ENCODE peak calls at places on chromosomes 2 and 18, in eight cellular contexts. One of them, this sample, is unnamed.

GRCh38 chr18:68796936-68797690 is 767 bp upstream of the CCDC102B start:
- DNase-seq in SK-N-MC: no peak
- DNase-seq in HepG2: no peak
- DNase-seq in HCT116: no peak
- DNase-seq in neural progenitor cell: no peak
- DNase-seq in colonic mucosa: no peak
- DNase-seq in neuronal stem cell: no peak
- DNase-seq in SK-N-SH: no peak
- DNase-seq in this sample: no peak

GRCh38 chr18:12703714-12704113 is 872 bp downstream of the PSMG2 start:
- DNase-seq in SK-N-SH: peak; percentile 34
- DNase-seq in HCT116: no peak
- DNase-seq in neural progenitor cell: peak; percentile 12
- DNase-seq in SK-N-MC: no peak
- DNase-seq in HepG2: no peak
- DNase-seq in colonic mucosa: no peak
- DNase-seq in neuronal stem cell: no peak
- DNase-seq in this sample: no peak

GRCh38 chr2:80111185-80111584 is 193.4 kb downstream of the LRRTM1 start:
- DNase-seq in neural progenitor cell: no peak
- DNase-seq in SK-N-MC: no peak
- DNase-seq in neuronal stem cell: no peak
- DNase-seq in HepG2: no peak
- DNase-seq in HCT116: no peak
- DNase-seq in colonic mucosa: no peak
- DNase-seq in SK-N-SH: no peak
- DNase-seq in this sample: no peak

GRCh38 chr2:229087843-229088520 is 183.1 kb downstream of the PID1 start:
- DNase-seq in SK-N-MC: no peak
- DNase-seq in HCT116: no peak
- DNase-seq in neural progenitor cell: no peak
- DNase-seq in neuronal stem cell: no peak
- DNase-seq in HepG2: no peak
- DNase-seq in SK-N-SH: no peak
- DNase-seq in colonic mucosa: no peak
- DNase-seq in this sample: no peak

GRCh38 chr18:75211721-75212625 is 1.4 kb downstream of the TSHZ1 start:
- DNase-seq in SK-N-SH: peak; percentile 72
- DNase-seq in SK-N-MC: no peak
- DNase-seq in colonic mucosa: peak; percentile 64
- DNase-seq in HCT116: no peak
- DNase-seq in neuronal stem cell: peak; percentile 23
- DNase-seq in HepG2: peak; percentile 9
- DNase-seq in neural progenitor cell: peak; percentile 48
- DNase-seq in this sample: peak; percentile 83

GRCh38 chr2:30867385-30867784 is 60.1 kb upstream of the CAPN13 start:
- DNase-seq in SK-N-SH: no peak
- DNase-seq in neuronal stem cell: no peak
- DNase-seq in SK-N-MC: no peak
- DNase-seq in HepG2: no peak
- DNase-seq in colonic mucosa: no peak
- DNase-seq in HCT116: no peak
- DNase-seq in neural progenitor cell: no peak
- DNase-seq in this sample: no peak

GRCh38 chr2:62774555-62775366 is 69.2 kb downstream of the EHBP1 start:
- DNase-seq in SK-N-SH: peak; percentile 19
- DNase-seq in HCT116: peak; percentile 49
- DNase-seq in neuronal stem cell: peak; percentile 21
- DNase-seq in HepG2: peak; percentile 78
- DNase-seq in neural progenitor cell: peak; percentile 21
- DNase-seq in SK-N-MC: peak; percentile 37
- DNase-seq in colonic mucosa: peak; percentile 22
- DNase-seq in this sample: no peak

GRCh38 chr18:42929181-42929580 is 186.3 kb downstream of the RIT2 start:
- DNase-seq in neuronal stem cell: no peak
- DNase-seq in SK-N-SH: no peak
- DNase-seq in colonic mucosa: no peak
- DNase-seq in HepG2: no peak
- DNase-seq in neural progenitor cell: no peak
- DNase-seq in HCT116: no peak
- DNase-seq in SK-N-MC: no peak
- DNase-seq in this sample: no peak

GRCh38 chr18:31835528-31836138 is 75.0 kb upstream of the SLC25A52 start:
- DNase-seq in SK-N-MC: no peak
- DNase-seq in colonic mucosa: no peak
- DNase-seq in SK-N-SH: no peak
- DNase-seq in HCT116: no peak
- DNase-seq in neuronal stem cell: no peak
- DNase-seq in neural progenitor cell: no peak
- DNase-seq in HepG2: no peak
- DNase-seq in this sample: no peak

GRCh38 chr2:222315443-222316121 is 16.8 kb upstream of the PAX3 start:
- DNase-seq in colonic mucosa: no peak
- DNase-seq in HCT116: no peak
- DNase-seq in SK-N-SH: peak; percentile 32
- DNase-seq in HepG2: no peak
- DNase-seq in neuronal stem cell: no peak
- DNase-seq in SK-N-MC: no peak
- DNase-seq in neural progenitor cell: no peak
- DNase-seq in this sample: no peak

GRCh38 chr2:18245375-18245774 is 315.1 kb downstream of the RDH14 start:
- DNase-seq in SK-N-SH: no peak
- DNase-seq in SK-N-MC: no peak
- DNase-seq in neuronal stem cell: no peak
- DNase-seq in colonic mucosa: no peak
- DNase-seq in HCT116: no peak
- DNase-seq in neural progenitor cell: no peak
- DNase-seq in HepG2: no peak
- DNase-seq in this sample: no peak

GRCh38 chr2:100924520-100925451 is 77.3 kb upstream of the RPL31 start:
- DNase-seq in HepG2: no peak
- DNase-seq in HCT116: no peak
- DNase-seq in SK-N-SH: no peak
- DNase-seq in SK-N-MC: no peak
- DNase-seq in colonic mucosa: peak; percentile 33
- DNase-seq in neural progenitor cell: peak; percentile 18
- DNase-seq in neuronal stem cell: no peak
- DNase-seq in this sample: no peak

GRCh38 chr2:236691799-236692167 is 122.2 kb downstream of the ACKR3 start:
- DNase-seq in neural progenitor cell: no peak
- DNase-seq in SK-N-SH: no peak
- DNase-seq in HepG2: no peak
- DNase-seq in SK-N-MC: no peak
- DNase-seq in neuronal stem cell: no peak
- DNase-seq in colonic mucosa: no peak
- DNase-seq in HCT116: no peak
- DNase-seq in this sample: no peak

DNA sequence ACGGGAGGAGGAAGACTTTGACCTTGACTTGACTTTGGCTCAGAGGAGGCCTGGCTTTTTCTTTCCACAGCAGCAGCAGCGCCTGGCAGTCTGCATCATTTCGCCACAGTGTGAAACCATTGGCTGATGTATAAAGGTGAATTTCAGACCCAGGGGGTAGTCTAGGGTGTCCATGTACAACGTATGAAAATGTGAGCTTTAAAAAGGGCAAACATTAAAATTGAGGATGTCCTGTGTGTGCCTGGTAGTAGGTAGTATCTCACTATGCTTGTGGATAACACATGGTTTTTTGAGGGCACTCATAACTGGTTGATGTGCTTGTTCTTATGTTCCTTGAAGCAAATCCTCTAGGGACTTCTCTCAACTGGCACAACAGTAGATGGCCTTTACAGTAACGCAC is 86.1 kb downstream of the LPIN1 start:
- DNase-seq in HepG2: no peak
- DNase-seq in HCT116: no peak
- DNase-seq in neural progenitor cell: no peak
- DNase-seq in SK-N-MC: no peak
- DNase-seq in SK-N-SH: no peak
- DNase-seq in neuronal stem cell: no peak
- DNase-seq in colonic mucosa: no peak
- DNase-seq in this sample: no peak
- H3K9ac ChIP-seq in HepG2: no peak overlapping the region
- H3K9ac ChIP-seq in HCT116: no peak overlapping the region
- H3K9ac ChIP-seq in neural progenitor cell: no peak overlapping the region
- H3K9ac ChIP-seq in SK-N-MC: no peak overlapping the region
- H3K9ac ChIP-seq in SK-N-SH: no peak overlapping the region
- H3K9ac ChIP-seq in neuronal stem cell: no peak overlapping the region
- H3K9ac ChIP-seq in colonic mucosa: no peak overlapping the region
- H3K9ac ChIP-seq in this sample: no peak overlapping the region

GRCh38 chr2:136106505-136106904 is 11.4 kb downstream of the CXCR4 start:
- DNase-seq in SK-N-MC: no peak
- DNase-seq in neuronal stem cell: no peak
- DNase-seq in HCT116: no peak
- DNase-seq in neural progenitor cell: no peak
- DNase-seq in HepG2: no peak
- DNase-seq in colonic mucosa: no peak
- DNase-seq in SK-N-SH: no peak
- DNase-seq in this sample: no peak
- H3K27ac ChIP-seq in SK-N-MC: no peak overlapping the region
- H3K27ac ChIP-seq in neuronal stem cell: no peak overlapping the region
- H3K27ac ChIP-seq in HCT116: no peak overlapping the region
- H3K27ac ChIP-seq in neural progenitor cell: no peak overlapping the region
- H3K27ac ChIP-seq in HepG2: no peak overlapping the region
- H3K27ac ChIP-seq in colonic mucosa: no peak overlapping the region
- H3K27ac ChIP-seq in SK-N-SH: no peak overlapping the region
- H3K27ac ChIP-seq in this sample: no peak overlapping the region

DNA sequence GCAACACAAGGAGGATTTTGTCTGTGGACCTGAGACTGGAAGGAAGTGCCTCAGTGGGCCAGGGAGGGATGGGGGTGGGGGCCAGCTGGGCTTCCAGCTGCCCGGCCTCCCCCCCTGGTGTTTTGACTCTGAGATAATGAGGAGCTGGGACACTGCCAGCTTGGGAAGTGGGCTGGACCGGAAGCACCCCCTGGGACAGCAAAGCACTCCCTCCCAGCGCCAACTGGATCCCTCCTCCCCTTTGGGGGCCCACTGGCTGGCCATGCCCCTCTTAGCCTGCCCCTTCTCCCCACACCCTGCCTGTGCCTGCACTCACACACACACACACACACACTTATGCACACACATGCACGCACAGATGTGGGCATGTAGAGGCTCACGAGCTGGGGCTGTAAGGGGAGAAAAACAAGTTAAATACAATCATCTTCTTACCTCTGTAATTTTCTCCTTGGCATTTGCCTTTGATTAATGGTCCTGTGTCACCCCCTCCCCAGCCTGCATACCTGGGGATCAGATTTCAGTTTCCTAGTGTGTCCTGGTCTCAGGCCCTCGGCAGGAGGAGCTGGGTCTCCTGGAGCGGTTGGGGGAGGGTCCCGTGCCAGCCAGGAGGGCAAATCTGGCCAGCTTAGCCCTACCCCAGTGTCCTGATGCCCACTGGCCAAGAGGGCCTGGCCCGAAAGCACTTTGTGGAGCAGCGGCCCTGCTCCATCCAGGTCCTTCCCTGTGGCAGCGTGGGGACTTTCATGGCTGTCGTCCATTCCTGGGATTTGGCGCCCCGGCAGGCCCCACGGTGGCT is 3.6 kb downstream of the ITM2C start:
- DNase-seq in neural progenitor cell: peak; percentile 48
- DNase-seq in SK-N-SH: peak; percentile 58
- DNase-seq in SK-N-MC: peak; percentile 83
- DNase-seq in neuronal stem cell: no peak
- DNase-seq in colonic mucosa: no peak
- DNase-seq in HCT116: no peak
- DNase-seq in HepG2: no peak
- DNase-seq in this sample: no peak
- H3K9ac ChIP-seq in neural progenitor cell: no peak overlapping the region
- H3K9ac ChIP-seq in SK-N-SH: no peak overlapping the region
- H3K9ac ChIP-seq in SK-N-MC: peak overlapping the region; percentile 37
- H3K9ac ChIP-seq in neuronal stem cell: peak overlapping the region; percentile 27
- H3K9ac ChIP-seq in colonic mucosa: peak overlapping the region; percentile 71
- H3K9ac ChIP-seq in HCT116: no peak overlapping the region
- H3K9ac ChIP-seq in HepG2: no peak overlapping the region
- H3K9ac ChIP-seq in this sample: peak overlapping the region; percentile 43

DNA sequence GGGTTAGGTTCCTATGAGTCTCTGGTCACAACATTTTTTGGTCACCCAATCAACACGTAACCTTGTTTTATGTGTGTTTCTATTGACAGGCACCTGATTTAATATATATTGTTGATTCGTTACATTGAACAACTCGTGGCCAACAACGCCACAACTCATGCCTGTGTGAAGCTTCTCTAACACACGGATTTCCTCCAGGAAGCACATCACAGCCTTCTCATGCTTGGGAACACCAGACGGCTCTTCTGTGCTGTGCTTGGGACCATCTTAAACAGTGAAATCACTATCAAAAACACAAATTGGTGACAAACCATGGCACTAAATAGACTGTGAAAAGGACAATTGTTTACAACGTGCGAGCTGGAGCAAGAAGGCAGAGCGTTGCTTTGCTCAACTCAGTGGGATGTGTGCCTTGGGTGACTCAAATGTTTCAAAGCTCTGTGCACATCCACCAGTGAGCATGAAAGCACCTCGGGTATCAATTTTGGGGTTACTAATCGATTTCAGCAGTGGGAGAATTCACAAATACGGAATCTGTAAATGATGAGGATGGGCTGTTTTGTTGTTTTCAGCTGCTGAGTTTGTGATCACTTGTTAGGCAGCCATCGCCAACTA is 182.4 kb upstream of the ARL4C start:
- DNase-seq in HCT116: no peak
- DNase-seq in colonic mucosa: no peak
- DNase-seq in neural progenitor cell: no peak
- DNase-seq in SK-N-MC: no peak
- DNase-seq in HepG2: no peak
- DNase-seq in SK-N-SH: no peak
- DNase-seq in neuronal stem cell: no peak
- DNase-seq in this sample: no peak
- H3K27ac ChIP-seq in HCT116: peak overlapping the region; percentile 78
- H3K27ac ChIP-seq in colonic mucosa: peak overlapping the region; percentile 37
- H3K27ac ChIP-seq in neural progenitor cell: no peak overlapping the region
- H3K27ac ChIP-seq in SK-N-MC: no peak overlapping the region
- H3K27ac ChIP-seq in HepG2: peak overlapping the region; percentile 86
- H3K27ac ChIP-seq in SK-N-SH: peak overlapping the region; percentile 80
- H3K27ac ChIP-seq in neuronal stem cell: no peak overlapping the region
- H3K27ac ChIP-seq in this sample: no peak overlapping the region

GRCh38 chr2:45724329-45724728 is 72.9 kb downstream of the PRKCE start:
- DNase-seq in neuronal stem cell: no peak
- DNase-seq in SK-N-MC: no peak
- DNase-seq in SK-N-SH: no peak
- DNase-seq in neural progenitor cell: no peak
- DNase-seq in colonic mucosa: no peak
- DNase-seq in HepG2: no peak
- DNase-seq in HCT116: no peak
- DNase-seq in this sample: no peak
- H3K9ac ChIP-seq in neuronal stem cell: no peak overlapping the region
- H3K9ac ChIP-seq in SK-N-MC: no peak overlapping the region
- H3K9ac ChIP-seq in SK-N-SH: no peak overlapping the region
- H3K9ac ChIP-seq in neural progenitor cell: no peak overlapping the region
- H3K9ac ChIP-seq in colonic mucosa: no peak overlapping the region
- H3K9ac ChIP-seq in HepG2: no peak overlapping the region
- H3K9ac ChIP-seq in HCT116: no peak overlapping the region
- H3K9ac ChIP-seq in this sample: no peak overlapping the region

GRCh38 chr2:25042321-25043240 is 705 bp downstream of the EFR3B start:
- DNase-seq in SK-N-MC: no peak
- DNase-seq in neural progenitor cell: peak; percentile 78
- DNase-seq in HCT116: no peak
- DNase-seq in HepG2: no peak
- DNase-seq in SK-N-SH: peak; percentile 80
- DNase-seq in neuronal stem cell: peak; percentile 35
- DNase-seq in colonic mucosa: peak; percentile 36
- DNase-seq in this sample: peak; percentile 83
- H3K27ac ChIP-seq in SK-N-MC: no peak overlapping the region
- H3K27ac ChIP-seq in neural progenitor cell: peak overlapping the region; percentile 81
- H3K27ac ChIP-seq in HCT116: no peak overlapping the region
- H3K27ac ChIP-seq in HepG2: no peak overlapping the region
- H3K27ac ChIP-seq in SK-N-SH: peak overlapping the region; percentile 89
- H3K27ac ChIP-seq in neuronal stem cell: peak overlapping the region; percentile 89
- H3K27ac ChIP-seq in colonic mucosa: peak overlapping the region; percentile 64
- H3K27ac ChIP-seq in this sample: peak overlapping the region; percentile 11